ENCODE peak calls at places on chromosome 22, in six cellular contexts. X, C, E, Y, S and I are unnamed samples.

GRCh38 chr22:48494256-48494967 is 1333.3 kb downstream of the BRD1 start:
- DNase-seq in X (no peak), C (no peak), E (no peak), Y (no peak), S (no peak), I (no peak)

GRCh38 chr22:50733521-50734342 is 4.3 kb upstream of the ACR start:
- DNase-seq in X (no peak), C (no peak), E (peak), Y (peak), S (no peak), I (no peak)

GRCh38 chr22:27193215-27193614 is 535.8 kb downstream of the MIAT start:
- DNase-seq in X (no peak), C (no peak), E (no peak), Y (no peak), S (no peak), I (no peak)

GRCh38 chr22:29704528-29705285 is 15.1 kb upstream of the CABP7 start:
- DNase-seq in X (no peak), C (peak), E (peak), Y (no peak), S (no peak), I (no peak)

GRCh38 chr22:43085658-43086606 is 3.3 kb downstream of the TTLL1 start:
- DNase-seq in X (no peak), C (no peak), E (no peak), Y (no peak), S (no peak), I (no peak)

GRCh38 chr22:39520874-39521857 is 804 bp downstream of the ATF4 start:
- DNase-seq in X (no peak), C (peak), E (peak), Y (no peak), S (peak), I (peak)

GRCh38 chr22:35819421-35819820 is 101.7 kb downstream of the APOL5 start:
- DNase-seq in X (no peak), C (no peak), E (no peak), Y (no peak), S (no peak), I (no peak)

GRCh38 chr22:40220316-40221054 is 42.8 kb downstream of the TNRC6B start:
- DNase-seq in X (no peak), C (peak), E (no peak), Y (no peak), S (no peak), I (no peak)

GRCh38 chr22:41532908-41533825 is 11.1 kb downstream of the POLR3H start:
- DNase-seq in X (no peak), C (peak), E (peak), Y (no peak), S (peak), I (peak)

GRCh38 chr22:36510966-36511881 is 4.4 kb upstream of the FOXRED2 start:
- DNase-seq in X (peak), C (peak), E (peak), Y (no peak), S (no peak), I (no peak)

GRCh38 chr22:29635734-29636357 is 32.4 kb downstream of the NF2 start:
- DNase-seq in X (no peak), C (peak), E (peak), Y (no peak), S (no peak), I (no peak)

GRCh38 chr22:44091021-44091721 is 67.1 kb downstream of the PARVB start:
- DNase-seq in X (no peak), C (peak), E (peak), Y (peak), S (no peak), I (no peak)

GRCh38 chr22:49201046-49201970 is 626.4 kb downstream of the BRD1 start:
- DNase-seq in X (no peak), C (no peak), E (no peak), Y (peak), S (no peak), I (no peak)

GRCh38 chr22:40050258-40050657 is 55.5 kb downstream of the FAM83F start:
- DNase-seq in X (no peak), C (no peak), E (no peak), Y (no peak), S (no peak), I (no peak)

GRCh38 chr22:23053051-23053707 is 17.1 kb upstream of the GNAZ start:
- DNase-seq in X (no peak), C (no peak), E (no peak), Y (no peak), S (no peak), I (no peak)

GRCh38 chr22:45428391-45429385 is 15.2 kb downstream of the RIBC2 start:
- DNase-seq in X (no peak), C (no peak), E (no peak), Y (peak), S (no peak), I (no peak)

GRCh38 chr22:43228330-43228729 is 41.4 kb upstream of the TTLL12 start:
- DNase-seq in X (no peak), C (peak), E (no peak), Y (no peak), S (no peak), I (no peak)

GRCh38 chr22:20422965-20423635 is 14.5 kb downstream of the SCARF2 start:
- DNase-seq in X (no peak), C (no peak), E (peak), Y (peak), S (no peak), I (no peak)

GRCh38 chr22:40397436-40397835 is 27.0 kb downstream of the SGSM3 start:
- DNase-seq in X (no peak), C (peak), E (no peak), Y (no peak), S (no peak), I (no peak)

GRCh38 chr22:29071261-29072045 is 1.4 kb upstream of the KREMEN1 start:
- DNase-seq in X (no peak), C (peak), E (no peak), Y (peak), S (peak), I (no peak)

GRCh38 chr22:38984224-38984623 is 2.1 kb downstream of the APOBEC3B start:
- DNase-seq in X (no peak), C (no peak), E (no peak), Y (no peak), S (no peak), I (no peak)

GRCh38 chr22:44442856-44443595 is 55.0 kb downstream of the RTL6 start:
- DNase-seq in X (no peak), C (no peak), E (no peak), Y (no peak), S (no peak), I (no peak)

GRCh38 chr22:45442120-45442519 is 28.6 kb downstream of the RIBC2 start:
- DNase-seq in X (no peak), C (no peak), E (no peak), Y (no peak), S (no peak), I (no peak)

GRCh38 chr22:46580940-46581579 is 39.1 kb upstream of the GRAMD4 start:
- DNase-seq in X (no peak), C (peak), E (no peak), Y (peak), S (no peak), I (no peak)

GRCh38 chr22:27727673-27728451 is 73.7 kb downstream of the MN1 start:
- DNase-seq in X (no peak), C (no peak), E (no peak), Y (no peak), S (no peak), I (no peak)

GRCh38 chr22:30685178-30685577 is 9.5 kb upstream of the OSBP2 start:
- DNase-seq in X (no peak), C (no peak), E (no peak), Y (no peak), S (no peak), I (no peak)

GRCh38 chr22:43883012-43883661 is 8.7 kb downstream of the PNPLA5 start:
- DNase-seq in X (no peak), C (peak), E (peak), Y (no peak), S (no peak), I (peak)

GRCh38 chr22:28282346-28282745 is 363.3 kb upstream of the PITPNB start:
- DNase-seq in X (no peak), C (no peak), E (no peak), Y (no peak), S (no peak), I (no peak)

GRCh38 chr22:37148742-37149665 is 712 bp downstream of the IL2RB start:
- DNase-seq in X (no peak), C (no peak), E (no peak), Y (no peak), S (no peak), I (no peak)

GRCh38 chr22:47618180-47618579 is 855.7 kb downstream of the TBC1D22A start:
- DNase-seq in X (no peak), C (peak), E (no peak), Y (no peak), S (no peak), I (no peak)

GRCh38 chr22:36385491-36386350 is 2.0 kb downstream of the MYH9 start:
- DNase-seq in X (no peak), C (peak), E (no peak), Y (peak), S (peak), I (peak)

GRCh38 chr22:32818446-32819115 is 17.1 kb downstream of the TIMP3 start:
- DNase-seq in X (no peak), C (no peak), E (no peak), Y (no peak), S (no peak), I (no peak)

GRCh38 chr22:23714596-23715588 is 24.1 kb downstream of the RGL4 start:
- DNase-seq in X (no peak), C (no peak), E (no peak), Y (peak), S (no peak), I (no peak)

GRCh38 chr22:26658671-26659478 is 1.5 kb downstream of the MIAT start:
- DNase-seq in X (peak), C (peak), E (peak), Y (peak), S (peak), I (peak)

GRCh38 chr22:46914481-46914880 is 152.0 kb downstream of the TBC1D22A start:
- DNase-seq in X (no peak), C (peak), E (no peak), Y (no peak), S (no peak), I (no peak)

GRCh38 chr22:29302681-29303465 is 3.6 kb upstream of the GAS2L1 start:
- DNase-seq in X (no peak), C (peak), E (no peak), Y (no peak), S (no peak), I (no peak)

GRCh38 chr22:44047891-44048301 is 23.8 kb downstream of the PARVB start:
- DNase-seq in X (no peak), C (no peak), E (no peak), Y (no peak), S (no peak), I (no peak)